ENCODE peak calls at places on chromosome X, in ten cellular contexts. Q is progenitor cell of endocrine pancreas; E is activated CD8-positive, alpha-beta memory T cell treated with anti-CD3 and anti-CD28 coated beads for 24 hours; T is effector memory CD8-positive, alpha-beta T cell; S is naive B cell; K is CD4-positive, CD25-positive, alpha-beta regulatory T cell; P is RKO; H is upper lobe of left lung; Y is omental fat pad; I is HT1080. B is an unnamed sample.

GRCh38 chrX:3713225-3713936 is at the start of gene PRKX:
- DNase-seq in K (peak; percentile 64), H (peak; percentile 93), T (peak; percentile 62), E (peak; percentile 90), Y (no peak), S (peak; percentile 87), Q (peak; percentile 61), P (peak; percentile 65), I (peak; percentile 36), B (no peak)

GRCh38 chrX:100413231-100413630 is 3.2 kb upstream of the PCDH19 start:
- DNase-seq in P (peak; percentile 69), Y (no peak), S (no peak), I (peak; percentile 22), E (no peak), K (no peak), T (no peak), H (no peak), Q (no peak), B (no peak)

GRCh38 chrX:151680805-151681204 is 14.5 kb upstream of the PRRG3 start:
- DNase-seq in P (peak; percentile 46), K (peak; percentile 14), Y (no peak), Q (peak; percentile 48), T (peak; percentile 18), S (peak; percentile 5), I (peak; percentile 33), H (no peak), E (peak; percentile 86), B (no peak)

GRCh38 chrX:966396-967070 is 245.9 kb downstream of the CRLF2 start:
- DNase-seq in Q (no peak), E (no peak), Y (no peak), P (no peak), S (no peak), T (no peak), H (no peak), K (no peak), I (no peak), B (no peak)

GRCh38 chrX:16103625-16104024 is 19.7 kb upstream of the GRPR start:
- DNase-seq in K (no peak), E (no peak), H (no peak), Q (no peak), T (no peak), I (no peak), P (no peak), Y (no peak), S (no peak), B (no peak)

GRCh38 chrX:121831601-121832000 is 784.2 kb downstream of the GLUD2 start:
- DNase-seq in T (no peak), Y (no peak), Q (no peak), I (no peak), E (no peak), K (no peak), P (no peak), S (no peak), H (no peak), B (no peak)

GRCh38 chrX:17535229-17535628 is 160.2 kb downstream of the NHS start:
- DNase-seq in K (no peak), P (no peak), T (peak; percentile 2), Q (no peak), E (peak; percentile 65), H (no peak), I (peak; percentile 18), Y (no peak), S (no peak), B (no peak)

GRCh38 chrX:70032797-70033196 is 16.9 kb downstream of the AWAT2 start:
- DNase-seq in K (no peak), P (no peak), H (no peak), Q (no peak), E (no peak), I (peak; percentile 5), S (no peak), Y (no peak), T (no peak), B (no peak)

GRCh38 chrX:16712116-16712824 is at the start of gene CTPS2:
- DNase-seq in I (peak; percentile 45), Q (peak; percentile 64), Y (no peak), P (peak; percentile 77), K (peak; percentile 21), T (peak; percentile 30), E (peak; percentile 78), H (peak; percentile 88), S (peak; percentile 25), B (no peak)

GRCh38 chrX:107448625-107449468 is 605 bp upstream of the FRMPD3 start:
- DNase-seq in E (no peak), S (peak; percentile 10), Y (no peak), K (no peak), Q (no peak), T (no peak), P (no peak), H (peak; percentile 32), I (no peak), B (no peak)

GRCh38 chrX:47112316-47112954 is 32.1 kb downstream of the NDUFB11 start:
- DNase-seq in H (no peak), Y (no peak), P (no peak), Q (no peak), S (no peak), E (peak; percentile 30), K (no peak), I (no peak), T (no peak), B (no peak)

GRCh38 chrX:119655125-119655524 is 37.8 kb downstream of the SEPTIN6 start:
- DNase-seq in S (no peak), H (no peak), Q (no peak), T (no peak), E (peak; percentile 74), P (peak; percentile 38), I (peak; percentile 62), K (peak; percentile 49), Y (peak; percentile 25), B (no peak)

B was measured in epithelial cell of proximal tubule.